ENCODE peak calls at places on chromosomes 2 and 18, in seven cellular contexts. P is ovary; B is smooth muscle cell of the brain vasculature; R is psoas muscle; O is EL; V is prostate gland; F is stimulated activated CD4-positive, alpha-beta T cell treated with anti-CD3 and anti-CD28 coated beads, Interleukin-4, amount 100 ng/mL, for 24 hours. S is an unnamed sample.

GRCh38 chr2:18626958-18627650 is 37.7 kb upstream of the NT5C1B start:
- DNase-seq in P (no peak), B (no peak), R (no peak), O (peak; percentile 34), V (no peak), F (no peak), S (no peak)

GRCh38 chr2:3398837-3399236 is 19.3 kb downstream of the TRAPPC12 start:
- DNase-seq in P (no peak), B (no peak), R (no peak), O (no peak), V (no peak), F (no peak), S (no peak)

GRCh38 chr2:240600451-240600961 is 14.0 kb downstream of the CAPN10 start:
- DNase-seq in P (peak; percentile 27), B (no peak), R (peak; percentile 30), O (no peak), V (no peak), F (no peak), S (no peak)

GRCh38 chr18:37607281-37607680 is 41.7 kb upstream of the CELF4 start:
- DNase-seq in P (no peak), B (no peak), R (no peak), O (no peak), V (no peak), F (no peak), S (no peak)

GRCh38 chr2:169711751-169712509 is 17.7 kb downstream of the PHOSPHO2 start:
- DNase-seq in P (no peak), B (no peak), R (no peak), O (no peak), V (no peak), F (no peak), S (no peak)

GRCh38 chr2:235607541-235608199 is 113.8 kb downstream of the AGAP1 start:
- DNase-seq in P (no peak), B (no peak), R (no peak), O (peak; percentile 45), V (no peak), F (no peak), S (peak; percentile 53)

GRCh38 chr2:138780451-138780880 is 276 bp upstream of the NXPH2 start:
- DNase-seq in P (peak; percentile 50), B (no peak), R (no peak), O (no peak), V (no peak), F (no peak), S (peak; percentile 11)

GRCh38 chr2:72028996-72029395 is 118.7 kb downstream of the CYP26B1 start:
- DNase-seq in P (no peak), B (no peak), R (no peak), O (no peak), V (no peak), F (peak; percentile 1), S (no peak)

GRCh38 chr18:58578835-58579560 is 49.9 kb downstream of the ALPK2 start:
- DNase-seq in P (no peak), B (no peak), R (peak; percentile 63), O (peak; percentile 91), V (no peak), F (no peak), S (peak; percentile 71)

GRCh38 chr2:144237845-144238637 is 281.9 kb downstream of the ZEB2 start:
- DNase-seq in P (no peak), B (no peak), R (no peak), O (no peak), V (no peak), F (no peak), S (no peak)

GRCh38 chr2:231671617-231672350 is 36.5 kb upstream of the PTMA start:
- DNase-seq in P (no peak), B (no peak), R (no peak), O (no peak), V (no peak), F (no peak), S (no peak)

GRCh38 chr2:65361623-65362022 is 70.8 kb downstream of the SPRED2 start:
- DNase-seq in P (no peak), B (no peak), R (no peak), O (peak; percentile 67), V (no peak), F (no peak), S (peak; percentile 62)

S was measured in GM03348.